ENCODE peak calls at places on chromosome 4, in five cellular contexts. C, Z, O, D and M are unnamed samples.

GRCh38 chr4:173698557-173699262 is 168.7 kb upstream of the HAND2 start:
- DNase-seq in O (no peak), D (no peak), Z (no peak), C (no peak), M (no peak)

GRCh38 chr4:129358571-129358970 is 262.6 kb downstream of the C4orf33 start:
- DNase-seq in O (peak), D (no peak), Z (no peak), C (no peak), M (peak)

GRCh38 chr4:101475246-101475645 is 127.9 kb upstream of the PPP3CA start:
- DNase-seq in D (no peak), C (no peak), O (no peak), Z (no peak), M (no peak)

GRCh38 chr4:675036-675804 is 878 bp downstream of the MYL5 start:
- DNase-seq in O (no peak), Z (no peak), D (no peak), C (no peak), M (no peak)

GRCh38 chr4:158930573-158930972 is 161.7 kb downstream of the FNIP2 start:
- DNase-seq in Z (no peak), D (no peak), C (no peak), O (no peak), M (no peak)

GRCh38 chr4:43843501-43843900 is 605.1 kb downstream of the KCTD8 start:
- DNase-seq in D (no peak), C (no peak), Z (no peak), O (peak), M (peak)

GRCh38 chr4:88743696-88744095 is 46.1 kb upstream of the NAP1L5 start:
- DNase-seq in D (no peak), O (no peak), C (no peak), Z (no peak), M (peak)

GRCh38 chr4:35934370-35934981 is 309.8 kb downstream of the ARAP2 start:
- DNase-seq in O (peak), D (no peak), C (peak), Z (no peak), M (peak)

GRCh38 chr4:121957266-121957665 is 5.4 kb upstream of the TRPC3 start:
- DNase-seq in D (no peak), C (no peak), Z (no peak), O (no peak), M (no peak)

GRCh38 chr4:143337600-143338287 is 1.1 kb downstream of the GAB1 start:
- DNase-seq in D (peak), O (peak), C (peak), Z (no peak), M (no peak)

GRCh38 chr4:152063301-152064235 is 302.8 kb upstream of the GATB start:
- DNase-seq in Z (no peak), C (no peak), O (no peak), D (no peak), M (no peak)